ENCODE peak calls at places on chromosome 17, in ten cellular contexts. One of them, this sample, is unnamed.

GRCh38 chr17:2218426-2218825 is 85.2 kb downstream of the SMG6 start:
- DNase-seq in GF-D8: no peak
- DNase-seq in EH: no peak
- DNase-seq in adipocyte: no peak
- DNase-seq in T-helper 2 cell: no peak
- DNase-seq in tibial artery: no peak
- DNase-seq in CD4-positive, alpha-beta T cell: no peak
- DNase-seq in HCEC 1CT: no peak
- DNase-seq in Daoy: no peak
- DNase-seq in NCI-H460: no peak
- DNase-seq in this sample: no peak

GRCh38 chr17:55814377-55814776 is 63.5 kb downstream of the PCTP start:
- DNase-seq in GF-D8: no peak
- DNase-seq in EH: no peak
- DNase-seq in adipocyte: no peak
- DNase-seq in T-helper 2 cell: no peak
- DNase-seq in tibial artery: no peak
- DNase-seq in CD4-positive, alpha-beta T cell: no peak
- DNase-seq in HCEC 1CT: peak
- DNase-seq in Daoy: peak
- DNase-seq in NCI-H460: no peak
- DNase-seq in this sample: no peak

GRCh38 chr17:76076100-76076764 is 1.7 kb downstream of the GALR2 start:
- DNase-seq in GF-D8: no peak
- DNase-seq in EH: no peak
- DNase-seq in adipocyte: no peak
- DNase-seq in T-helper 2 cell: no peak
- DNase-seq in tibial artery: no peak
- DNase-seq in CD4-positive, alpha-beta T cell: no peak
- DNase-seq in HCEC 1CT: no peak
- DNase-seq in Daoy: no peak
- DNase-seq in NCI-H460: no peak
- DNase-seq in this sample: no peak

GRCh38 chr17:68462381-68463210 is 5.3 kb upstream of the WIPI1 start:
- DNase-seq in GF-D8: peak
- DNase-seq in EH: peak
- DNase-seq in adipocyte: peak
- DNase-seq in T-helper 2 cell: no peak
- DNase-seq in tibial artery: no peak
- DNase-seq in CD4-positive, alpha-beta T cell: peak
- DNase-seq in HCEC 1CT: peak
- DNase-seq in Daoy: peak
- DNase-seq in NCI-H460: peak
- DNase-seq in this sample: peak

GRCh38 chr17:79555543-79555942 is 55.3 kb downstream of the RBFOX3 start:
- DNase-seq in GF-D8: no peak
- DNase-seq in EH: no peak
- DNase-seq in adipocyte: no peak
- DNase-seq in T-helper 2 cell: no peak
- DNase-seq in tibial artery: no peak
- DNase-seq in CD4-positive, alpha-beta T cell: no peak
- DNase-seq in HCEC 1CT: no peak
- DNase-seq in Daoy: no peak
- DNase-seq in NCI-H460: no peak
- DNase-seq in this sample: no peak

GRCh38 chr17:78351449-78352006 is 8.3 kb downstream of the SOCS3 start:
- DNase-seq in GF-D8: no peak
- DNase-seq in EH: peak
- DNase-seq in adipocyte: peak
- DNase-seq in T-helper 2 cell: no peak
- DNase-seq in tibial artery: peak
- DNase-seq in CD4-positive, alpha-beta T cell: no peak
- DNase-seq in HCEC 1CT: peak
- DNase-seq in Daoy: peak
- DNase-seq in NCI-H460: peak
- DNase-seq in this sample: peak

GRCh38 chr17:71764507-71764906 is 356.3 kb upstream of the SOX9 start:
- DNase-seq in GF-D8: no peak
- DNase-seq in EH: peak
- DNase-seq in adipocyte: peak
- DNase-seq in T-helper 2 cell: no peak
- DNase-seq in tibial artery: no peak
- DNase-seq in CD4-positive, alpha-beta T cell: no peak
- DNase-seq in HCEC 1CT: peak
- DNase-seq in Daoy: peak
- DNase-seq in NCI-H460: peak
- DNase-seq in this sample: peak

GRCh38 chr17:78227455-78227916 is 3.9 kb upstream of the TMEM235 start:
- DNase-seq in GF-D8: no peak
- DNase-seq in EH: no peak
- DNase-seq in adipocyte: no peak
- DNase-seq in T-helper 2 cell: no peak
- DNase-seq in tibial artery: no peak
- DNase-seq in CD4-positive, alpha-beta T cell: no peak
- DNase-seq in HCEC 1CT: no peak
- DNase-seq in Daoy: peak
- DNase-seq in NCI-H460: no peak
- DNase-seq in this sample: no peak

GRCh38 chr17:65013613-65014391 is 42.7 kb downstream of the GNA13 start:
- DNase-seq in GF-D8: no peak
- DNase-seq in EH: peak
- DNase-seq in adipocyte: peak
- DNase-seq in T-helper 2 cell: no peak
- DNase-seq in tibial artery: no peak
- DNase-seq in CD4-positive, alpha-beta T cell: no peak
- DNase-seq in HCEC 1CT: peak
- DNase-seq in Daoy: peak
- DNase-seq in NCI-H460: no peak
- DNase-seq in this sample: no peak

GRCh38 chr17:79626156-79626890 is 15.5 kb upstream of the RBFOX3 start:
- DNase-seq in GF-D8: no peak
- DNase-seq in EH: no peak
- DNase-seq in adipocyte: no peak
- DNase-seq in T-helper 2 cell: no peak
- DNase-seq in tibial artery: peak
- DNase-seq in CD4-positive, alpha-beta T cell: no peak
- DNase-seq in HCEC 1CT: no peak
- DNase-seq in Daoy: no peak
- DNase-seq in NCI-H460: no peak
- DNase-seq in this sample: no peak

GRCh38 chr17:37844158-37844976 is 79.8 kb upstream of the TBC1D3K start:
- DNase-seq in GF-D8: peak
- DNase-seq in EH: peak
- DNase-seq in adipocyte: peak
- DNase-seq in T-helper 2 cell: no peak
- DNase-seq in tibial artery: peak
- DNase-seq in CD4-positive, alpha-beta T cell: no peak
- DNase-seq in HCEC 1CT: peak
- DNase-seq in Daoy: peak
- DNase-seq in NCI-H460: peak
- DNase-seq in this sample: peak

This sample was measured in HL-60.